ENCODE peak calls at places on chromosomes 4 and X, in six cellular contexts. U is colonic mucosa, V is thyroid gland, B is fibroblast of pulmonary artery, N is dorsolateral prefrontal cortex, M is pancreas. D is an unnamed sample.

GRCh38 chrX:30489323-30489722 is 88.2 kb downstream of the TASL start:
- DNase-seq in U (no peak), V (no peak), B (no peak), N (no peak), M (no peak), D (no peak)

GRCh38 chr4:2352729-2353221 is 65.7 kb downstream of the ZFYVE28 start:
- DNase-seq in U (no peak), V (no peak), B (no peak), N (peak; percentile 25), M (no peak), D (peak; percentile 7)

GRCh38 chr4:52102587-52102986 is 51.5 kb downstream of the SPATA18 start:
- DNase-seq in U (no peak), V (no peak), B (peak; percentile 19), N (no peak), M (no peak), D (no peak)

GRCh38 chr4:69995526-69996016 is at the start of gene STATH:
- DNase-seq in U (no peak), V (no peak), B (peak; percentile 71), N (no peak), M (no peak), D (no peak)

GRCh38 chrX:54808109-54808604 is 612 bp downstream of the MAGED2 start:
- DNase-seq in U (peak; percentile 72), V (peak; percentile 73), B (no peak), N (peak; percentile 58), M (peak; percentile 83), D (peak; percentile 66)

GRCh38 chrX:148371251-148371650 is 129.2 kb upstream of the AFF2 start:
- DNase-seq in U (no peak), V (no peak), B (no peak), N (no peak), M (no peak), D (no peak)

GRCh38 chr4:150722908-150723362 is 141.0 kb downstream of the MAB21L2 start:
- DNase-seq in U (peak; percentile 91), V (peak; percentile 96), B (peak; percentile 85), N (no peak), M (peak; percentile 95), D (peak; percentile 85)

GRCh38 chrX:118228041-118228440 is 111.4 kb upstream of the KLHL13 start:
- DNase-seq in U (no peak), V (no peak), B (peak; percentile 6), N (no peak), M (no peak), D (no peak)

GRCh38 chr4:77650787-77651186 is 45.2 kb downstream of the CXCL13 start:
- DNase-seq in U (no peak), V (no peak), B (no peak), N (no peak), M (no peak), D (no peak)

GRCh38 chr4:89572224-89572858 is 264.6 kb downstream of the SNCA start:
- DNase-seq in U (no peak), V (no peak), B (peak; percentile 25), N (no peak), M (no peak), D (no peak)

GRCh38 chr4:105061136-105061696 is 85.5 kb upstream of the TET2 start:
- DNase-seq in U (peak; percentile 25), V (no peak), B (peak; percentile 79), N (no peak), M (no peak), D (no peak)

GRCh38 chr4:37008199-37008598 is 236.3 kb upstream of the NWD2 start:
- DNase-seq in U (peak; percentile 77), V (no peak), B (peak; percentile 80), N (no peak), M (no peak), D (no peak)

GRCh38 chrX:139770366-139770765 is 62.4 kb upstream of the MCF2 start:
- DNase-seq in U (no peak), V (no peak), B (no peak), N (no peak), M (no peak), D (no peak)

GRCh38 chr4:110020139-110020538 is 107.5 kb downstream of the EGF start:
- DNase-seq in U (no peak), V (peak; percentile 25), B (peak; percentile 28), N (no peak), M (no peak), D (no peak)

GRCh38 chrX:14051416-14051815 is 21.7 kb upstream of the GEMIN8 start:
- DNase-seq in U (no peak), V (no peak), B (no peak), N (no peak), M (no peak), D (no peak)

GRCh38 chrX:50814701-50815476 is 895 bp upstream of the SHROOM4 start:
- DNase-seq in U (peak; percentile 19), V (no peak), B (peak; percentile 54), N (peak; percentile 85), M (no peak), D (no peak)

GRCh38 chrX:97168646-97169045 is 284.9 kb downstream of the RPA4 start:
- DNase-seq in U (no peak), V (no peak), B (no peak), N (no peak), M (no peak), D (no peak)

DNA sequence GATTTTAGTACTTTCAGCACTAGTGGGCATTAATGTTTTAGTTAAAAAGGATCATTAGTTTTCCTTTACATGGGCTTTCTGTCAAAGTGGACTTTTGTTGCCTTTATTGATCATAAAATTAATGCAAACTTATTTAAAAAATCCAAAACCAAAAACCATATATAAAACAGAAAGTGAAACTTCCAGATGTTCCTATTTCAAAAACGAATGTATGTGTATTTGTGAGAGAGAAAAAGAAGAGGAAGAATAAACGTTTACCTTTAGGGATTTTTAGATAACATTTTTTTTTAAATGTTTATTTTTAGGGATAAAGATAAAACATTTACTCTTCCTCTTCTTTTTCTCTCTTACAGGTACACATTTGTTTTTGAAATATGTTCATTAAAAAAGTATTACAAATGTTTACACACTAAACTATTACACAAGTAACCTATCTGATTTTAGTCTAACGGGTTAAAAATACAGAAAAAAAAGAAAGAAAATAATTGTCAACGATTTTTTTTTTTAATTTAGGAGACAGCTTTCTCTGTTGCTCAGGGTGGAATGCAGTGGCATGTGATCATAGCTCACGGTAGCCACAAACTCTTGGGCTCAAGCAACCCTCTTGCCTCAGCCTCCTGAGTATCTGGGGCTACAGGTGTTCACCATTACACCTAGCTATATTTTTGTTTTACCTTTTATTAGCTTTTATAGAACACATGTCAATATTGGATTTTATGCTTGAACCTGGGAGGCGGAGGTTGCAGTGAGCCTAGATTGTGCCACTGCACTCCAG is 16.8 kb upstream of the COX18 start:
- DNase-seq in U (no peak), V (no peak), B (no peak), N (no peak), M (no peak), D (no peak)
- H3K4me3 ChIP-seq in U (no peak overlapping the region), V (no peak overlapping the region), B (no peak overlapping the region), N (no peak overlapping the region), M (no peak overlapping the region), D (no peak overlapping the region)

DNA sequence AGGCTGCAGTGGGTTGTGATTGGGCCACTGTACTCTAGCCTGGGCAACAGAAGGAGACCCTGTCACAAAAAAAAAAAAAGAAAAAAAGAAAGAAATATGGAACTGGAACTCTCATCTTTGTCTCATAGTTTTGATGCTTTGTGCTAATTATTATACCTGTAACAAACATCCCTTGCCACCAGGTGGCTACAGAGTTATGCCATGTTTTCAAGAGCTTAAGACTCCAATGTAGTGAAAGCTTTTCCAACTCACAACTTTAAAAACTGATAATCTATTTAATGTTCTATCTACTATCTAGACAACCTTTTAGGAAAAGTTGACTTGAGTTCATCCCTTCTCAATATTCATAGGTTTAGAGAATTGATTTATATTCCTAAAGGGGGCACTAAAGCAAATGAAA is 42.4 kb downstream of the HTR2C start:
- DNase-seq in U (no peak), V (peak; percentile 5), B (peak; percentile 42), N (no peak), M (no peak), D (peak; percentile 3)
- TF ChIP-seq CTCF in U (peak; percentile 20), V (no peak), B (peak; percentile 40), N (peak; percentile 14), M (no peak), D (peak; percentile 52)

DNA sequence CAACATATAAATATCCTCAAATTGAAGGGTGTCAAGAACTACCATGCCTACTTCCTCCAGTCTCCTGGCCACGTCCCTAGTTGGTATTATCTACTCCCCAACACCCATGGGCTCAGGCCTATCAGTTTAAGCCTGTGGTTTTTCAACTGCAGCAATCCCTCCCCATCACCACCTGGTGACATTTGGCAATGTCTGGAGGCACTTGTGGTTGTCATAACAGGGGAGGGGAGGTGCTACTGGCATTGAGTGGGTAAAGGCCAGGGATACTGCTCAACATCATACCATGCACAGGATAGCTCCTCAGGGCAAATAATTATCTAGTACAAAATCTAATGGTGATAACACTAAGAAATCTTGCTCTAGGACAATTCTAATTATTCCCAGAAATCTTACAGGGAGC is 95.3 kb downstream of the COMMD8 start:
- DNase-seq in U (no peak), V (no peak), B (no peak), N (no peak), M (no peak), D (no peak)
- H3K4me3 ChIP-seq in U (no peak overlapping the region), V (no peak overlapping the region), B (no peak overlapping the region), N (no peak overlapping the region), M (no peak overlapping the region), D (no peak overlapping the region)

DNA sequence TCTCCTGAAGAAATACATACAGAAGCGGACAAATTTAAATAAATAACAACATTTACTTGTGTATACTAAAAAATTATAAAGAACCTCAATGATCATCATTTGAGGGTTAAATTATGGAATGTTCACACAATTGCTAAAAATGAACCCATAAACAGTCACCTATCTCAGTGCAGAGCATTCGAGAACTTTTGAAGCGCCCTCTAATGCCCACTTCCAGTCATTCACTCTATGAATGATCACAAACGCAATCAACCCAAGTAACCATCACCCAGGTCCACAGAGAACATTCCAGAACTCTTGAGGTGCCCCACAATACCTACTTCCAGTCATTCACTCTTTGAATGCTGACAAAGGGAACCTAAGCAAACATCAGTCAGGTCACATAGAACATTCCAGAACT is 103.5 kb upstream of the PLAC1 start:
- DNase-seq in U (no peak), V (no peak), B (no peak), N (no peak), M (no peak), D (no peak)
- TF ChIP-seq CTCF in U (no peak), V (no peak), B (peak; percentile 39), N (no peak), M (no peak), D (peak; percentile 59)